ENCODE peak calls at places on chromosomes 16 and 17, in eight cellular contexts. One of them, this sample, is unnamed.

GRCh38 chr17:39782481-39782880 is 44.7 kb downstream of the GRB7 start:
- DNase-seq in heart left ventricle: no peak
- DNase-seq in upper lobe of right lung: no peak
- DNase-seq in stomach: no peak
- DNase-seq in spleen: no peak
- DNase-seq in ovary: no peak
- DNase-seq in right lobe of liver: no peak
- DNase-seq in CD4-positive, CD25-positive, alpha-beta regulatory T cell: no peak
- DNase-seq in this sample: no peak

GRCh38 chr16:26269663-26270062 is 577.9 kb downstream of the HS3ST4 start:
- DNase-seq in stomach: no peak
- DNase-seq in upper lobe of right lung: no peak
- DNase-seq in heart left ventricle: no peak
- DNase-seq in spleen: no peak
- DNase-seq in right lobe of liver: no peak
- DNase-seq in ovary: no peak
- DNase-seq in CD4-positive, CD25-positive, alpha-beta regulatory T cell: no peak
- DNase-seq in this sample: no peak

GRCh38 chr17:30391534-30391933 is 12.8 kb downstream of the CPD start:
- DNase-seq in spleen: no peak
- DNase-seq in ovary: no peak
- DNase-seq in heart left ventricle: no peak
- DNase-seq in right lobe of liver: no peak
- DNase-seq in upper lobe of right lung: no peak
- DNase-seq in stomach: no peak
- DNase-seq in CD4-positive, CD25-positive, alpha-beta regulatory T cell: no peak
- DNase-seq in this sample: no peak

GRCh38 chr16:69171325-69172095 is 15.5 kb upstream of the SNTB2 start:
- DNase-seq in ovary: no peak
- DNase-seq in stomach: no peak
- DNase-seq in spleen: no peak
- DNase-seq in heart left ventricle: no peak
- DNase-seq in CD4-positive, CD25-positive, alpha-beta regulatory T cell: no peak
- DNase-seq in right lobe of liver: no peak
- DNase-seq in upper lobe of right lung: no peak
- DNase-seq in this sample: no peak

GRCh38 chr17:55420776-55421178 is 858 bp downstream of the MMD start:
- DNase-seq in right lobe of liver: peak; percentile 69
- DNase-seq in stomach: peak; percentile 41
- DNase-seq in CD4-positive, CD25-positive, alpha-beta regulatory T cell: peak; percentile 27
- DNase-seq in heart left ventricle: peak; percentile 66
- DNase-seq in spleen: peak; percentile 91
- DNase-seq in upper lobe of right lung: peak; percentile 76
- DNase-seq in ovary: peak; percentile 33
- DNase-seq in this sample: peak; percentile 16

GRCh38 chr16:525520-526180 is 1.9 kb upstream of the CAPN15 start:
- DNase-seq in upper lobe of right lung: no peak
- DNase-seq in CD4-positive, CD25-positive, alpha-beta regulatory T cell: no peak
- DNase-seq in stomach: no peak
- DNase-seq in heart left ventricle: no peak
- DNase-seq in spleen: no peak
- DNase-seq in ovary: peak; percentile 58
- DNase-seq in right lobe of liver: no peak
- DNase-seq in this sample: no peak

GRCh38 chr17:75755205-75755901 is 9.6 kb downstream of the GALK1 start:
- DNase-seq in upper lobe of right lung: no peak
- DNase-seq in heart left ventricle: no peak
- DNase-seq in right lobe of liver: no peak
- DNase-seq in stomach: no peak
- DNase-seq in CD4-positive, CD25-positive, alpha-beta regulatory T cell: no peak
- DNase-seq in ovary: peak; percentile 36
- DNase-seq in spleen: peak; percentile 76
- DNase-seq in this sample: no peak

GRCh38 chr17:15311996-15312395 is 29.4 kb downstream of the TEKT3 start:
- DNase-seq in CD4-positive, CD25-positive, alpha-beta regulatory T cell: no peak
- DNase-seq in spleen: no peak
- DNase-seq in right lobe of liver: no peak
- DNase-seq in heart left ventricle: no peak
- DNase-seq in stomach: no peak
- DNase-seq in upper lobe of right lung: no peak
- DNase-seq in ovary: no peak
- DNase-seq in this sample: no peak

GRCh38 chr17:73798111-73798748 is 154.0 kb upstream of the SDK2 start:
- DNase-seq in stomach: peak; percentile 50
- DNase-seq in spleen: no peak
- DNase-seq in ovary: no peak
- DNase-seq in right lobe of liver: peak; percentile 70
- DNase-seq in heart left ventricle: no peak
- DNase-seq in CD4-positive, CD25-positive, alpha-beta regulatory T cell: no peak
- DNase-seq in upper lobe of right lung: no peak
- DNase-seq in this sample: no peak

GRCh38 chr17:62862251-62862650 is 54.1 kb upstream of the MARCHF10 start:
- DNase-seq in stomach: no peak
- DNase-seq in upper lobe of right lung: no peak
- DNase-seq in heart left ventricle: no peak
- DNase-seq in CD4-positive, CD25-positive, alpha-beta regulatory T cell: no peak
- DNase-seq in ovary: no peak
- DNase-seq in spleen: no peak
- DNase-seq in right lobe of liver: no peak
- DNase-seq in this sample: no peak

GRCh38 chr17:32253117-32253611 is 12.5 kb upstream of the RHBDL3 start:
- DNase-seq in heart left ventricle: peak; percentile 77
- DNase-seq in stomach: peak; percentile 87
- DNase-seq in ovary: peak; percentile 83
- DNase-seq in spleen: peak; percentile 83
- DNase-seq in CD4-positive, CD25-positive, alpha-beta regulatory T cell: peak; percentile 16
- DNase-seq in upper lobe of right lung: peak; percentile 83
- DNase-seq in right lobe of liver: peak; percentile 79
- DNase-seq in this sample: peak; percentile 50

GRCh38 chr17:73211745-73212144 is 18.9 kb downstream of the COG1 start:
- DNase-seq in upper lobe of right lung: no peak
- DNase-seq in ovary: no peak
- DNase-seq in spleen: no peak
- DNase-seq in CD4-positive, CD25-positive, alpha-beta regulatory T cell: peak; percentile 44
- DNase-seq in heart left ventricle: no peak
- DNase-seq in stomach: no peak
- DNase-seq in right lobe of liver: no peak
- DNase-seq in this sample: peak; percentile 54

GRCh38 chr17:7656958-7657715 is 6.4 kb downstream of the ATP1B2 start:
- DNase-seq in CD4-positive, CD25-positive, alpha-beta regulatory T cell: no peak
- DNase-seq in stomach: no peak
- DNase-seq in upper lobe of right lung: no peak
- DNase-seq in heart left ventricle: peak; percentile 76
- DNase-seq in ovary: peak; percentile 87
- DNase-seq in spleen: no peak
- DNase-seq in right lobe of liver: no peak
- DNase-seq in this sample: no peak

GRCh38 chr17:7883781-7884386 is 4.7 kb upstream of the CHD3 start:
- DNase-seq in ovary: no peak
- DNase-seq in heart left ventricle: no peak
- DNase-seq in right lobe of liver: no peak
- DNase-seq in stomach: no peak
- DNase-seq in CD4-positive, CD25-positive, alpha-beta regulatory T cell: peak; percentile 41
- DNase-seq in spleen: no peak
- DNase-seq in upper lobe of right lung: no peak
- DNase-seq in this sample: peak; percentile 54

GRCh38 chr16:55021595-55022475 is 91.2 kb downstream of the IRX5 start:
- DNase-seq in stomach: no peak
- DNase-seq in upper lobe of right lung: no peak
- DNase-seq in right lobe of liver: no peak
- DNase-seq in ovary: no peak
- DNase-seq in CD4-positive, CD25-positive, alpha-beta regulatory T cell: no peak
- DNase-seq in heart left ventricle: no peak
- DNase-seq in spleen: no peak
- DNase-seq in this sample: no peak

GRCh38 chr16:53123753-53124152 is 69.0 kb downstream of the CHD9 start:
- DNase-seq in upper lobe of right lung: no peak
- DNase-seq in spleen: no peak
- DNase-seq in stomach: no peak
- DNase-seq in ovary: no peak
- DNase-seq in right lobe of liver: no peak
- DNase-seq in heart left ventricle: no peak
- DNase-seq in CD4-positive, CD25-positive, alpha-beta regulatory T cell: no peak
- DNase-seq in this sample: no peak

GRCh38 chr17:17537311-17538099 is 41.3 kb upstream of the RASD1 start:
- DNase-seq in stomach: no peak
- DNase-seq in heart left ventricle: no peak
- DNase-seq in ovary: no peak
- DNase-seq in right lobe of liver: no peak
- DNase-seq in upper lobe of right lung: no peak
- DNase-seq in spleen: no peak
- DNase-seq in CD4-positive, CD25-positive, alpha-beta regulatory T cell: no peak
- DNase-seq in this sample: no peak

GRCh38 chr17:42670925-42671657 is 5.7 kb downstream of the PLEKHH3 start:
- DNase-seq in right lobe of liver: no peak
- DNase-seq in stomach: no peak
- DNase-seq in spleen: no peak
- DNase-seq in upper lobe of right lung: no peak
- DNase-seq in heart left ventricle: no peak
- DNase-seq in ovary: peak; percentile 26
- DNase-seq in CD4-positive, CD25-positive, alpha-beta regulatory T cell: no peak
- DNase-seq in this sample: no peak
- H3K4me1 ChIP-seq in right lobe of liver: no peaks in the 10 kb centered on the region
- H3K4me1 ChIP-seq in stomach: peaks cover 90% of the 10 kb centered on the region
- H3K4me1 ChIP-seq in spleen: peaks cover 30% of the 10 kb centered on the region
- H3K4me1 ChIP-seq in upper lobe of right lung: peaks cover 59% of the 10 kb centered on the region
- H3K4me1 ChIP-seq in heart left ventricle: peaks cover 36% of the 10 kb centered on the region
- H3K4me1 ChIP-seq in ovary: peaks cover 26% of the 10 kb centered on the region
- H3K4me1 ChIP-seq in CD4-positive, CD25-positive, alpha-beta regulatory T cell: peaks cover 41% of the 10 kb centered on the region
- H3K4me1 ChIP-seq in this sample: peaks cover 39% of the 10 kb centered on the region

DNA sequence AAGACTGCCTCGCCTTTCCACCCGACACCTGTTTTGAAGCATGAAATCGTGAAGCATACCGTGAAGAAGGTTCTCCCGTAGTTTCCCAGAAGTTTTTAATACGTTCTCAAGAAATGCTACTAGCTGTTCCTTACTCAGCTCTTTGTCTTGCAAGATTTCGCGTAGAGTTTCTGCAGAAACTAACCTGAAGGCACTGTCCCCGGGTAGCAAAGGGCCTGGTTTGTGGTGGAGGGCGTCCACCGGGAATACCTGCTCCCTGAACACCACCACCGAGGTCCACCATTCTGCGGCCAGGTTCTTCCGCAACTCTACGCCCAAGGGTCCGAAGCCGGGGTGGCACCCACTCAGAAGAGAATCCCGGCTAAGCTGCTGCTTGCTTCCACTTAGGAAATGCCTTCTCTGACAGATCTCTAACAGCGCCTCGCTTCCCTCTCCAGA is 487 bp downstream of the POLG2 start:
- DNase-seq in right lobe of liver: no peak
- DNase-seq in spleen: no peak
- DNase-seq in ovary: no peak
- DNase-seq in CD4-positive, CD25-positive, alpha-beta regulatory T cell: no peak
- DNase-seq in stomach: no peak
- DNase-seq in heart left ventricle: peak; percentile 32
- DNase-seq in upper lobe of right lung: no peak
- DNase-seq in this sample: no peak
- H3K4me1 ChIP-seq in right lobe of liver: no peaks in the 10 kb centered on the region
- H3K4me1 ChIP-seq in spleen: peaks cover 68% of the 10 kb centered on the region
- H3K4me1 ChIP-seq in ovary: peaks cover 6% of the 10 kb centered on the region
- H3K4me1 ChIP-seq in CD4-positive, CD25-positive, alpha-beta regulatory T cell: peaks cover 40% of the 10 kb centered on the region
- H3K4me1 ChIP-seq in stomach: peaks cover 70% of the 10 kb centered on the region
- H3K4me1 ChIP-seq in heart left ventricle: peaks cover 16% of the 10 kb centered on the region
- H3K4me1 ChIP-seq in upper lobe of right lung: peaks cover 42% of the 10 kb centered on the region
- H3K4me1 ChIP-seq in this sample: peaks cover 59% of the 10 kb centered on the region

GRCh38 chr17:3689262-3690093 is 6.5 kb downstream of the P2RX5 start:
- DNase-seq in right lobe of liver: peak; percentile 49
- DNase-seq in CD4-positive, CD25-positive, alpha-beta regulatory T cell: no peak
- DNase-seq in upper lobe of right lung: no peak
- DNase-seq in ovary: no peak
- DNase-seq in spleen: no peak
- DNase-seq in heart left ventricle: no peak
- DNase-seq in stomach: no peak
- DNase-seq in this sample: no peak

GRCh38 chr17:3688852-3689261 is 7.1 kb downstream of the P2RX5 start:
- DNase-seq in upper lobe of right lung: no peak
- DNase-seq in CD4-positive, CD25-positive, alpha-beta regulatory T cell: no peak
- DNase-seq in stomach: no peak
- DNase-seq in spleen: no peak
- DNase-seq in heart left ventricle: no peak
- DNase-seq in ovary: no peak
- DNase-seq in right lobe of liver: peak; percentile 44
- DNase-seq in this sample: no peak

GRCh38 chr17:3690094-3690715 is 5.8 kb downstream of the P2RX5 start:
- DNase-seq in upper lobe of right lung: no peak
- DNase-seq in heart left ventricle: no peak
- DNase-seq in spleen: no peak
- DNase-seq in right lobe of liver: peak; percentile 52
- DNase-seq in ovary: no peak
- DNase-seq in stomach: no peak
- DNase-seq in CD4-positive, CD25-positive, alpha-beta regulatory T cell: no peak
- DNase-seq in this sample: no peak

GRCh38 chr17:3685174-3685812 is 10.7 kb downstream of the P2RX5 start:
- DNase-seq in stomach: no peak
- DNase-seq in spleen: no peak
- DNase-seq in right lobe of liver: no peak
- DNase-seq in ovary: no peak
- DNase-seq in upper lobe of right lung: no peak
- DNase-seq in CD4-positive, CD25-positive, alpha-beta regulatory T cell: no peak
- DNase-seq in heart left ventricle: no peak
- DNase-seq in this sample: no peak

GRCh38 chr17:3687949-3688614 is 7.9 kb downstream of the P2RX5 start:
- DNase-seq in stomach: no peak
- DNase-seq in ovary: no peak
- DNase-seq in heart left ventricle: no peak
- DNase-seq in CD4-positive, CD25-positive, alpha-beta regulatory T cell: no peak
- DNase-seq in right lobe of liver: no peak
- DNase-seq in upper lobe of right lung: no peak
- DNase-seq in spleen: no peak
- DNase-seq in this sample: no peak
- H3K4me1 ChIP-seq in stomach: peaks cover 5% of the 10 kb centered on the region
- H3K4me1 ChIP-seq in ovary: no peaks in the 10 kb centered on the region
- H3K4me1 ChIP-seq in heart left ventricle: no peaks in the 10 kb centered on the region
- H3K4me1 ChIP-seq in CD4-positive, CD25-positive, alpha-beta regulatory T cell: no peaks in the 10 kb centered on the region
- H3K4me1 ChIP-seq in right lobe of liver: no peaks in the 10 kb centered on the region
- H3K4me1 ChIP-seq in upper lobe of right lung: no peaks in the 10 kb centered on the region
- H3K4me1 ChIP-seq in spleen: peaks cover 27% of the 10 kb centered on the region
- H3K4me1 ChIP-seq in this sample: peaks cover 3% of the 10 kb centered on the region

GRCh38 chr17:50220811-50221210 is 19.4 kb upstream of the COL1A1 start:
- DNase-seq in ovary: peak; percentile 56
- DNase-seq in right lobe of liver: no peak
- DNase-seq in CD4-positive, CD25-positive, alpha-beta regulatory T cell: no peak
- DNase-seq in spleen: no peak
- DNase-seq in heart left ventricle: no peak
- DNase-seq in upper lobe of right lung: no peak
- DNase-seq in stomach: no peak
- DNase-seq in this sample: no peak

GRCh38 chr17:50219939-50220465 is 18.6 kb upstream of the COL1A1 start:
- DNase-seq in heart left ventricle: no peak
- DNase-seq in spleen: no peak
- DNase-seq in right lobe of liver: no peak
- DNase-seq in stomach: no peak
- DNase-seq in CD4-positive, CD25-positive, alpha-beta regulatory T cell: no peak
- DNase-seq in ovary: no peak
- DNase-seq in upper lobe of right lung: no peak
- DNase-seq in this sample: no peak

GRCh38 chr17:50218071-50218759 is 16.8 kb upstream of the COL1A1 start:
- DNase-seq in ovary: no peak
- DNase-seq in upper lobe of right lung: no peak
- DNase-seq in CD4-positive, CD25-positive, alpha-beta regulatory T cell: no peak
- DNase-seq in heart left ventricle: no peak
- DNase-seq in spleen: no peak
- DNase-seq in stomach: no peak
- DNase-seq in right lobe of liver: no peak
- DNase-seq in this sample: no peak

GRCh38 chr17:50218771-50219315 is 17.4 kb upstream of the COL1A1 start:
- DNase-seq in heart left ventricle: no peak
- DNase-seq in stomach: no peak
- DNase-seq in right lobe of liver: no peak
- DNase-seq in CD4-positive, CD25-positive, alpha-beta regulatory T cell: no peak
- DNase-seq in ovary: peak; percentile 37
- DNase-seq in spleen: no peak
- DNase-seq in upper lobe of right lung: no peak
- DNase-seq in this sample: no peak

GRCh38 chr17:50219345-50219744 is 17.9 kb upstream of the COL1A1 start:
- DNase-seq in CD4-positive, CD25-positive, alpha-beta regulatory T cell: no peak
- DNase-seq in spleen: no peak
- DNase-seq in stomach: no peak
- DNase-seq in right lobe of liver: no peak
- DNase-seq in ovary: no peak
- DNase-seq in upper lobe of right lung: no peak
- DNase-seq in heart left ventricle: no peak
- DNase-seq in this sample: no peak
- H3K4me1 ChIP-seq in CD4-positive, CD25-positive, alpha-beta regulatory T cell: no peaks in the 10 kb centered on the region
- H3K4me1 ChIP-seq in spleen: peaks cover 7% of the 10 kb centered on the region
- H3K4me1 ChIP-seq in stomach: peaks cover 67% of the 10 kb centered on the region
- H3K4me1 ChIP-seq in right lobe of liver: no peaks in the 10 kb centered on the region
- H3K4me1 ChIP-seq in ovary: peaks cover 20% of the 10 kb centered on the region
- H3K4me1 ChIP-seq in upper lobe of right lung: peaks cover 50% of the 10 kb centered on the region
- H3K4me1 ChIP-seq in heart left ventricle: peaks cover 2% of the 10 kb centered on the region
- H3K4me1 ChIP-seq in this sample: no peaks in the 10 kb centered on the region

This sample was measured in CD8-positive, alpha-beta memory T cell.